ENCODE peak calls at places on chromosomes 1 and 21, in four cellular contexts. One of them, this sample, is unnamed.

GRCh38 chr21:44952116-44952928 is 12.5 kb downstream of the SLX9 start:
- DNase-seq in upper lobe of right lung: peak; percentile 61
- DNase-seq in GM13976: no peak
- DNase-seq in CD4-positive, alpha-beta T cell: no peak
- DNase-seq in this sample: no peak

GRCh38 chr1:5975133-5975880 is 16.9 kb downstream of the NPHP4 start:
- DNase-seq in upper lobe of right lung: peak; percentile 66
- DNase-seq in GM13976: peak; percentile 58
- DNase-seq in CD4-positive, alpha-beta T cell: peak; percentile 35
- DNase-seq in this sample: peak; percentile 62

GRCh38 chr1:2526824-2527552 is 592 bp upstream of the PANK4 start:
- DNase-seq in upper lobe of right lung: no peak
- DNase-seq in GM13976: peak; percentile 75
- DNase-seq in CD4-positive, alpha-beta T cell: no peak
- DNase-seq in this sample: no peak

GRCh38 chr21:44854664-44855446 is 18.6 kb downstream of the PTTG1IP start:
- DNase-seq in upper lobe of right lung: peak; percentile 60
- DNase-seq in GM13976: no peak
- DNase-seq in CD4-positive, alpha-beta T cell: no peak
- DNase-seq in this sample: no peak

GRCh38 chr1:45979778-45980176 is 152.7 kb downstream of the PIK3R3 start:
- DNase-seq in upper lobe of right lung: no peak
- DNase-seq in GM13976: no peak
- DNase-seq in CD4-positive, alpha-beta T cell: no peak
- DNase-seq in this sample: no peak

GRCh38 chr21:39125752-39126485 is 57.3 kb downstream of the PSMG1 start:
- DNase-seq in upper lobe of right lung: no peak
- DNase-seq in GM13976: peak; percentile 56
- DNase-seq in CD4-positive, alpha-beta T cell: no peak
- DNase-seq in this sample: no peak

GRCh38 chr21:45872902-45873301 is 108.7 kb upstream of the COL6A1 start:
- DNase-seq in upper lobe of right lung: no peak
- DNase-seq in GM13976: no peak
- DNase-seq in CD4-positive, alpha-beta T cell: no peak
- DNase-seq in this sample: no peak

GRCh38 chr21:43923391-43923790 is 58.4 kb downstream of the AGPAT3 start:
- DNase-seq in upper lobe of right lung: no peak
- DNase-seq in GM13976: no peak
- DNase-seq in CD4-positive, alpha-beta T cell: no peak
- DNase-seq in this sample: no peak

GRCh38 chr1:20472860-20473711 is 12.9 kb downstream of the CAMK2N1 start:
- DNase-seq in upper lobe of right lung: no peak
- DNase-seq in GM13976: peak; percentile 75
- DNase-seq in CD4-positive, alpha-beta T cell: no peak
- DNase-seq in this sample: peak; percentile 58

GRCh38 chr1:221724931-221725605 is 16.8 kb downstream of the DUSP10 start:
- DNase-seq in upper lobe of right lung: peak; percentile 73
- DNase-seq in GM13976: no peak
- DNase-seq in CD4-positive, alpha-beta T cell: no peak
- DNase-seq in this sample: no peak

GRCh38 chr1:243246916-243247315 is 8.2 kb downstream of the CEP170 start:
- DNase-seq in upper lobe of right lung: no peak
- DNase-seq in GM13976: no peak
- DNase-seq in CD4-positive, alpha-beta T cell: no peak
- DNase-seq in this sample: no peak

GRCh38 chr1:149940427-149940826 is 3.7 kb upstream of the MTMR11 start:
- DNase-seq in upper lobe of right lung: no peak
- DNase-seq in GM13976: no peak
- DNase-seq in CD4-positive, alpha-beta T cell: no peak
- DNase-seq in this sample: no peak

GRCh38 chr1:149945206-149945605 is 8.5 kb upstream of the MTMR11 start:
- DNase-seq in upper lobe of right lung: no peak
- DNase-seq in GM13976: no peak
- DNase-seq in CD4-positive, alpha-beta T cell: no peak
- DNase-seq in this sample: no peak

GRCh38 chr1:149937779-149938178 is 1.1 kb upstream of the MTMR11 start:
- DNase-seq in upper lobe of right lung: no peak
- DNase-seq in GM13976: no peak
- DNase-seq in CD4-positive, alpha-beta T cell: no peak
- DNase-seq in this sample: no peak

GRCh38 chr1:149942885-149943284 is 6.2 kb upstream of the MTMR11 start:
- DNase-seq in upper lobe of right lung: no peak
- DNase-seq in GM13976: no peak
- DNase-seq in CD4-positive, alpha-beta T cell: no peak
- DNase-seq in this sample: no peak

DNA sequence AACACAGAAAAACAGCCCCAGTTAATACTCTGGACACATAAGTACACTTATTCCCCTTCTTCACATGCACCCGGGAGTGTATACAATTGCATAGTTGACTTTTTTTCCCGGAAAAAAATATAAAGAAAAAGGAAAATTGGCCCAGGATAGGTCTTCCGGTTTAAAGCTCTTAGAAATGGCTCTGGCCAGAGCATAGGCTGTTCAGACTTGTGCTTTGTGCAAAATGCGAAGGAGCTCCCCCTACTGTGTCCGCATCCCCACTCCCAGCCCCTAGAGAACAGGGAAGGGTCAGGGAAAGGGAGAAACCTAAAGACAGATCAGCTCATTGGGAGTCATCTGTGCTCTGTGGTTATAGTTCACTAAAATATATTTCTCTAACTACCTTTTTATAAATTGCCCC is 5.5 kb upstream of the MTMR11 start:
- DNase-seq in upper lobe of right lung: no peak
- DNase-seq in GM13976: no peak
- DNase-seq in CD4-positive, alpha-beta T cell: no peak
- DNase-seq in this sample: no peak
- TF ChIP-seq CTCF in upper lobe of right lung: peak; percentile 34
- TF ChIP-seq CTCF in GM13976: no peak
- TF ChIP-seq CTCF in CD4-positive, alpha-beta T cell: no peak
- TF ChIP-seq CTCF in this sample: no peak

GRCh38 chr1:248810727-248811513 is 14.8 kb downstream of the SH3BP5L start:
- DNase-seq in upper lobe of right lung: no peak
- DNase-seq in GM13976: no peak
- DNase-seq in CD4-positive, alpha-beta T cell: no peak
- DNase-seq in this sample: no peak

GRCh38 chr1:248813546-248813945 is 12.2 kb downstream of the SH3BP5L start:
- DNase-seq in upper lobe of right lung: no peak
- DNase-seq in GM13976: no peak
- DNase-seq in CD4-positive, alpha-beta T cell: no peak
- DNase-seq in this sample: no peak

GRCh38 chr1:248810000-248810726 is 15.6 kb downstream of the SH3BP5L start:
- DNase-seq in upper lobe of right lung: no peak
- DNase-seq in GM13976: no peak
- DNase-seq in CD4-positive, alpha-beta T cell: no peak
- DNase-seq in this sample: no peak

GRCh38 chr1:248812736-248813425 is 12.8 kb downstream of the SH3BP5L start:
- DNase-seq in upper lobe of right lung: no peak
- DNase-seq in GM13976: no peak
- DNase-seq in CD4-positive, alpha-beta T cell: no peak
- DNase-seq in this sample: no peak

DNA sequence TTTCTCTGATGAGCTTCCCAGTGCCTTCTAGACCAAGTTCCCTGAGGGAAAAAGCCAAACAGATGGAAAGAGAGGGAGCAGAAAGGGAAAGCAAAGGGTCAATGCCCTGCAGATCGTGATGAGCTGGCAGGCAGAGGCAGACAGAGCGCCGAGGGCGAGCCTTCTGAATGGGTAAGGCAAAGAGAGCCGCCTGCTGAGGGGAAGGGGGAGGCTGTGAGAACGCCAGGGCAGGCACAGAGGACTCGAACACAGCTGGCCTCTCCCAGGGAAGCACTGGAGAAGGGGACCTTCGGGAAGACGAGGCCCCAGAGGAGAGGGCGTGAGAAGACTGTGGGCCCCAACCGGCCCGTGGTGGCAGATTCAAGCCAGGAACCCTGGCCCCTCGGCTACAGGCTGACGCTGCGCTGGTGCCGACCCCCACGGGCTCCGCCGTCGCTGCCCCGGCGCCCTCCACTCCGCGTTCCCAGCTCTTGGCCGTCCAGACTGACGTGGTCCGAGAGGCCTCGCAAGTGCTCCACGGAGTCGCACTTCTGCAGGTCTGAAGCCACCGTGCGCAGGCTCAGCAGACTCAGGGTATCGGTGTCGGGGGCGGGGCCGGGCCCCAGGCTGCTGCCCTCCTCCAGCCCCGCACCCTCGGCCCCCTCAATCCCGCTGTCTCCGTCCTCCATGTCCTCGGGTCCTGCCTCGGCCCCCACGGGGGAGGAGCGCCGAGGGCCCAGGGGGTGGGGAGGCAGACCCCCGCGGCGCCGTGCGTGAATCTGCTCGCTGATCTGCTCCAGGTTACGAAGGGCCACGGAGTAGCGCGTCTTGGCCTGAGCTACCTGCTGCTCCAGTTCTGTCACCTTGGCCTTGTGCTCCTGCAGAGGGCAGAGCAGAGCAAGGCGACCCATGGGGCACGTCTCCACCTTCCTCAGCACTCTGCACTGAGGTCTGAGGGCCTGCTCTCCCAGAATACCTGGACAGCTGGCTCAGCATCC is 13.9 kb downstream of the SH3BP5L start:
- DNase-seq in upper lobe of right lung: no peak
- DNase-seq in GM13976: no peak
- DNase-seq in CD4-positive, alpha-beta T cell: no peak
- DNase-seq in this sample: no peak
- TF ChIP-seq CTCF in upper lobe of right lung: no peak
- TF ChIP-seq CTCF in GM13976: peak; percentile 25
- TF ChIP-seq CTCF in CD4-positive, alpha-beta T cell: no peak
- TF ChIP-seq CTCF in this sample: no peak

GRCh38 chr1:228339766-228340685 is 66.6 kb downstream of the TRIM11 start:
- DNase-seq in upper lobe of right lung: peak; percentile 56
- DNase-seq in GM13976: no peak
- DNase-seq in CD4-positive, alpha-beta T cell: no peak
- DNase-seq in this sample: peak; percentile 14

GRCh38 chr1:228341450-228341813 is 65.2 kb downstream of the TRIM11 start:
- DNase-seq in upper lobe of right lung: no peak
- DNase-seq in GM13976: no peak
- DNase-seq in CD4-positive, alpha-beta T cell: no peak
- DNase-seq in this sample: peak; percentile 17

GRCh38 chr1:228339059-228339704 is 67.5 kb downstream of the TRIM11 start:
- DNase-seq in upper lobe of right lung: no peak
- DNase-seq in GM13976: no peak
- DNase-seq in CD4-positive, alpha-beta T cell: no peak
- DNase-seq in this sample: no peak

GRCh38 chr1:228341814-228342626 is 64.6 kb downstream of the TRIM11 start:
- DNase-seq in upper lobe of right lung: no peak
- DNase-seq in GM13976: no peak
- DNase-seq in CD4-positive, alpha-beta T cell: no peak
- DNase-seq in this sample: peak; percentile 16

GRCh38 chr1:228340686-228341449 is 65.8 kb downstream of the TRIM11 start:
- DNase-seq in upper lobe of right lung: no peak
- DNase-seq in GM13976: no peak
- DNase-seq in CD4-positive, alpha-beta T cell: no peak
- DNase-seq in this sample: peak; percentile 16
- TF ChIP-seq CTCF in upper lobe of right lung: peak; percentile 18
- TF ChIP-seq CTCF in GM13976: peak; percentile 3
- TF ChIP-seq CTCF in CD4-positive, alpha-beta T cell: no peak
- TF ChIP-seq CTCF in this sample: no peak

GRCh38 chr1:110722835-110723234 is 48.1 kb upstream of the KCNA3 start:
- DNase-seq in upper lobe of right lung: no peak
- DNase-seq in GM13976: no peak
- DNase-seq in CD4-positive, alpha-beta T cell: no peak
- DNase-seq in this sample: no peak
- TF ChIP-seq CTCF in upper lobe of right lung: no peak
- TF ChIP-seq CTCF in GM13976: no peak
- TF ChIP-seq CTCF in CD4-positive, alpha-beta T cell: no peak
- TF ChIP-seq CTCF in this sample: no peak

GRCh38 chr1:81811757-81812371 is 11.1 kb downstream of the ADGRL2 start:
- DNase-seq in upper lobe of right lung: no peak
- DNase-seq in GM13976: no peak
- DNase-seq in CD4-positive, alpha-beta T cell: no peak
- DNase-seq in this sample: no peak
- TF ChIP-seq CTCF in upper lobe of right lung: peak; percentile 37
- TF ChIP-seq CTCF in GM13976: no peak
- TF ChIP-seq CTCF in CD4-positive, alpha-beta T cell: no peak
- TF ChIP-seq CTCF in this sample: no peak

GRCh38 chr1:204971700-204972336 is 71.2 kb upstream of the CNTN2 start:
- DNase-seq in upper lobe of right lung: no peak
- DNase-seq in GM13976: no peak
- DNase-seq in CD4-positive, alpha-beta T cell: no peak
- DNase-seq in this sample: no peak
- TF ChIP-seq CTCF in upper lobe of right lung: no peak
- TF ChIP-seq CTCF in GM13976: no peak
- TF ChIP-seq CTCF in CD4-positive, alpha-beta T cell: no peak
- TF ChIP-seq CTCF in this sample: no peak

GRCh38 chr1:246149543-246149942 is 357.5 kb downstream of the SMYD3 start:
- DNase-seq in upper lobe of right lung: no peak
- DNase-seq in GM13976: no peak
- DNase-seq in CD4-positive, alpha-beta T cell: no peak
- DNase-seq in this sample: no peak

GRCh38 chr1:246155923-246156322 is 351.2 kb downstream of the SMYD3 start:
- DNase-seq in upper lobe of right lung: no peak
- DNase-seq in GM13976: no peak
- DNase-seq in CD4-positive, alpha-beta T cell: no peak
- DNase-seq in this sample: no peak

GRCh38 chr1:246153796-246154212 is 353.3 kb downstream of the SMYD3 start:
- DNase-seq in upper lobe of right lung: no peak
- DNase-seq in GM13976: no peak
- DNase-seq in CD4-positive, alpha-beta T cell: no peak
- DNase-seq in this sample: no peak

GRCh38 chr1:246152986-246153431 is 354.1 kb downstream of the SMYD3 start:
- DNase-seq in upper lobe of right lung: no peak
- DNase-seq in GM13976: no peak
- DNase-seq in CD4-positive, alpha-beta T cell: no peak
- DNase-seq in this sample: no peak

GRCh38 chr1:246151796-246152434 is 355.2 kb downstream of the SMYD3 start:
- DNase-seq in upper lobe of right lung: no peak
- DNase-seq in GM13976: no peak
- DNase-seq in CD4-positive, alpha-beta T cell: no peak
- DNase-seq in this sample: no peak
- TF ChIP-seq CTCF in upper lobe of right lung: no peak
- TF ChIP-seq CTCF in GM13976: no peak
- TF ChIP-seq CTCF in CD4-positive, alpha-beta T cell: no peak
- TF ChIP-seq CTCF in this sample: no peak

GRCh38 chr1:23554481-23555224 is 4.6 kb downstream of the ID3 start:
- DNase-seq in upper lobe of right lung: peak; percentile 93
- DNase-seq in GM13976: peak; percentile 94
- DNase-seq in CD4-positive, alpha-beta T cell: peak; percentile 85
- DNase-seq in this sample: peak; percentile 89
- TF ChIP-seq CTCF in upper lobe of right lung: no peak
- TF ChIP-seq CTCF in GM13976: peak; percentile 40
- TF ChIP-seq CTCF in CD4-positive, alpha-beta T cell: peak; percentile 25
- TF ChIP-seq CTCF in this sample: no peak

This sample was measured in mesothelial cell of epicardium.